ENCODE peak calls at places on chromosomes 4 and X, in eight cellular contexts. S, G, Y, W, B, Q, O and T are unnamed samples.

GRCh38 chr4:130067419-130067818 is 971.5 kb downstream of the C4orf33 start:
- DNase-seq in Y (no peak), O (no peak), Q (no peak), G (no peak), B (no peak), S (no peak), W (no peak), T (no peak)

GRCh38 chrX:149993989-149994388 is 55.7 kb upstream of the EOLA2 start:
- DNase-seq in Q (no peak), S (no peak), G (no peak), O (no peak), W (no peak), B (no peak), Y (no peak), T (no peak)

GRCh38 chrX:291411-291901 is 10.3 kb downstream of the PLCXD1 start:
- DNase-seq in Q (no peak), B (no peak), Y (no peak), W (no peak), O (no peak), G (no peak), S (no peak), T (no peak)

GRCh38 chr4:26729027-26729426 is 131.6 kb upstream of the STIM2 start:
- DNase-seq in S (no peak), W (peak; percentile 17), B (no peak), Q (no peak), O (no peak), Y (no peak), G (no peak), T (no peak)

GRCh38 chr4:150581611-150582010 is 340 bp upstream of the MAB21L2 start:
- DNase-seq in B (no peak), Q (peak; percentile 56), Y (no peak), S (no peak), G (no peak), W (peak; percentile 90), O (peak; percentile 95), T (peak; percentile 94)

GRCh38 chr4:22434895-22435294 is 81.0 kb downstream of the ADGRA3 start:
- DNase-seq in Q (peak; percentile 72), Y (peak; percentile 5), W (peak; percentile 32), S (no peak), G (peak; percentile 55), O (peak; percentile 63), B (peak; percentile 22), T (peak; percentile 48)

GRCh38 chr4:184994010-184994622 is 24.2 kb upstream of the HELT start:
- DNase-seq in B (no peak), G (no peak), Q (no peak), S (no peak), O (no peak), W (no peak), Y (no peak), T (no peak)

GRCh38 chr4:74009307-74009706 is 10.8 kb upstream of the CXCL5 start:
- DNase-seq in W (no peak), S (no peak), Y (no peak), O (no peak), B (no peak), Q (no peak), G (no peak), T (no peak)

GRCh38 chr4:41418444-41418843 is 119.5 kb upstream of the LIMCH1 start:
- DNase-seq in G (peak; percentile 72), B (peak; percentile 51), W (no peak), Q (peak; percentile 66), S (peak; percentile 48), O (peak; percentile 92), Y (no peak), T (peak; percentile 76)

GRCh38 chrX:1430451-1430850 is 22.3 kb downstream of the ASMTL start:
- DNase-seq in S (no peak), G (no peak), W (no peak), B (no peak), Y (no peak), Q (no peak), O (no peak), T (no peak)

GRCh38 chrX:147884958-147885357 is 26.8 kb upstream of the FMR1 start:
- DNase-seq in W (no peak), B (peak; percentile 1), S (no peak), Y (no peak), O (no peak), G (no peak), Q (peak; percentile 49), T (peak; percentile 16)

GRCh38 chrX:130174051-130174704 is 2.4 kb downstream of the RAB33A start:
- DNase-seq in W (no peak), S (no peak), Q (peak; percentile 77), B (peak; percentile 36), Y (no peak), O (peak; percentile 71), G (peak; percentile 83), T (peak; percentile 31)